ENCODE peak calls at places on chromosomes 4 and X, in four cellular contexts. K, N, A and M are unnamed samples.

GRCh38 chrX:31397119-31397518 is 325.3 kb upstream of the FTHL17 start:
- DNase-seq in K (no peak), N (no peak), A (no peak), M (no peak)

GRCh38 chr4:120844528-120844921 is 78.0 kb downstream of the PRDM5 start:
- DNase-seq in K (no peak), N (no peak), A (no peak), M (no peak)

GRCh38 chrX:8851487-8851886 is 50.3 kb upstream of the FAM9A start:
- DNase-seq in K (no peak), N (no peak), A (no peak), M (no peak)

GRCh38 chr4:102730968-102731533 is 29.7 kb downstream of the MANBA start:
- DNase-seq in K (no peak), N (no peak), A (no peak), M (peak; percentile 36)

GRCh38 chr4:140255467-140255866 is 101.5 kb upstream of the MAML3 start:
- DNase-seq in K (no peak), N (no peak), A (no peak), M (no peak)

GRCh38 chr4:47652092-47652491 is 167.0 kb downstream of the ATP10D start:
- DNase-seq in K (no peak), N (no peak), A (no peak), M (no peak)

GRCh38 chr4:61068745-61069144 is 131.4 kb upstream of the ADGRL3 start:
- DNase-seq in K (no peak), N (no peak), A (no peak), M (no peak)

GRCh38 chr4:56603297-56603696 is 77.8 kb downstream of the HOPX start:
- DNase-seq in K (no peak), N (no peak), A (no peak), M (no peak)

GRCh38 chr4:172751550-172751949 is 417.1 kb upstream of the GALNT7 start:
- DNase-seq in K (no peak), N (no peak), A (no peak), M (no peak)

GRCh38 chr4:56468097-56468422 is 643 bp downstream of the SRP72 start:
- DNase-seq in K (no peak), N (peak; percentile 40), A (no peak), M (peak; percentile 56)

GRCh38 chr4:151644625-151645024 is 116.2 kb downstream of the GATB start:
- DNase-seq in K (no peak), N (peak; percentile 6), A (peak; percentile 75), M (peak; percentile 73)

GRCh38 chr4:6516762-6517161 is 44.3 kb upstream of the PPP2R2C start:
- DNase-seq in K (no peak), N (no peak), A (no peak), M (no peak)

GRCh38 chrX:151722241-151722846 is 6.5 kb downstream of the FATE1 start:
- DNase-seq in K (no peak), N (peak; percentile 12), A (peak; percentile 70), M (peak; percentile 38)

GRCh38 chrX:49230500-49231232 is 2.5 kb downstream of the CACNA1F start:
- DNase-seq in K (peak; percentile 72), N (no peak), A (peak; percentile 74), M (no peak)

GRCh38 chrX:10110316-10110932 is 46.4 kb upstream of the CLCN4 start:
- DNase-seq in K (no peak), N (no peak), A (no peak), M (no peak)

GRCh38 chr4:3342182-3342854 is 49.5 kb downstream of the RGS12 start:
- DNase-seq in K (no peak), N (peak; percentile 70), A (no peak), M (no peak)

GRCh38 chrX:153909024-153909979 is 4.8 kb downstream of the AVPR2 start:
- DNase-seq in K (no peak), N (no peak), A (peak; percentile 60), M (no peak)

GRCh38 chr4:73721419-73721818 is 18.9 kb upstream of the CXCL8 start:
- DNase-seq in K (no peak), N (no peak), A (no peak), M (no peak)

GRCh38 chrX:1105671-1106419 is 106.6 kb downstream of the CRLF2 start:
- DNase-seq in K (no peak), N (no peak), A (no peak), M (no peak)

GRCh38 chr4:143386812-143387211 is 50.1 kb downstream of the GAB1 start:
- DNase-seq in K (no peak), N (no peak), A (no peak), M (no peak)

GRCh38 chrX:153773741-153774575 is 6.9 kb upstream of the SRPK3 start:
- DNase-seq in K (peak; percentile 40), N (no peak), A (peak; percentile 6), M (peak; percentile 18)

GRCh38 chr4:108118505-108118904 is 50.2 kb downstream of the LEF1 start:
- DNase-seq in K (no peak), N (peak; percentile 24), A (no peak), M (no peak)

GRCh38 chrX:78957049-78957767 is 12.0 kb downstream of the P2RY10 start:
- DNase-seq in K (no peak), N (no peak), A (no peak), M (no peak)

GRCh38 chr4:129598582-129598981 is 502.6 kb downstream of the C4orf33 start:
- DNase-seq in K (no peak), N (no peak), A (no peak), M (no peak)

GRCh38 chr4:175791221-175791620 is 20.8 kb downstream of the GPM6A start:
- DNase-seq in K (no peak), N (no peak), A (no peak), M (no peak)